ENCODE peak calls at places on chromosome 2, in nine cellular contexts. M, E, X, Z, J, T, F, B and Q are unnamed samples.

GRCh38 chr2:24611626-24612025 is 120.6 kb downstream of the NCOA1 start:
- DNase-seq in J (no peak), M (no peak), X (no peak), E (no peak), F (no peak), T (no peak), B (no peak), Z (no peak), Q (no peak)

GRCh38 chr2:129396980-129397599 is 582.4 kb upstream of the RAB6C start:
- DNase-seq in J (peak; percentile 53), B (no peak), E (no peak), X (no peak), T (no peak), M (peak; percentile 45), Z (no peak), F (no peak), Q (peak; percentile 82)

GRCh38 chr2:71850306-71850801 is 297.3 kb downstream of the CYP26B1 start:
- DNase-seq in M (no peak), F (peak; percentile 33), J (no peak), T (no peak), X (peak; percentile 82), B (no peak), Z (no peak), E (no peak), Q (peak; percentile 33)

GRCh38 chr2:190978389-190979053 is 35.5 kb downstream of the STAT1 start:
- DNase-seq in X (no peak), M (no peak), Z (no peak), T (no peak), F (no peak), E (no peak), J (peak; percentile 54), B (peak; percentile 85), Q (no peak)

GRCh38 chr2:193542762-193543161 is 1348.0 kb upstream of the TMEFF2 start:
- DNase-seq in B (no peak), X (no peak), T (no peak), Z (no peak), J (no peak), F (no peak), E (no peak), M (no peak), Q (no peak)

GRCh38 chr2:231683292-231683898 is 24.9 kb upstream of the PTMA start:
- DNase-seq in Z (no peak), J (no peak), T (no peak), M (no peak), X (no peak), B (no peak), E (no peak), F (no peak), Q (no peak)

GRCh38 chr2:154908312-154908711 is 209.8 kb downstream of the KCNJ3 start:
- DNase-seq in B (no peak), F (no peak), J (no peak), E (no peak), M (no peak), T (peak; percentile 37), X (no peak), Z (no peak), Q (peak; percentile 58)

GRCh38 chr2:108621087-108621559 is 86.9 kb downstream of the LIMS1 start:
- DNase-seq in B (peak; percentile 46), Z (no peak), T (peak; percentile 63), X (no peak), F (no peak), E (no peak), J (no peak), M (no peak), Q (peak; percentile 88)

GRCh38 chr2:217685255-217685605 is 317.6 kb downstream of the TNS1 start:
- DNase-seq in J (peak; percentile 92), E (peak; percentile 85), F (peak; percentile 42), T (no peak), X (peak; percentile 74), M (no peak), Z (peak; percentile 66), B (peak; percentile 95), Q (peak; percentile 77)

GRCh38 chr2:121722479-121722878 is 14.2 kb downstream of the NIFK start:
- DNase-seq in F (no peak), Z (no peak), T (no peak), X (no peak), E (no peak), B (peak; percentile 87), J (peak; percentile 19), M (no peak), Q (no peak)

GRCh38 chr2:179019260-179019659 is 30.7 kb downstream of the CCDC141 start:
- DNase-seq in T (no peak), M (no peak), B (no peak), E (no peak), X (no peak), J (no peak), Z (no peak), F (no peak), Q (no peak)

GRCh38 chr2:120236791-120237190 is 13.6 kb upstream of the TMEM185B start:
- DNase-seq in Z (no peak), X (no peak), J (no peak), F (no peak), M (no peak), B (no peak), E (no peak), T (no peak), Q (peak; percentile 20)

GRCh38 chr2:54634564-54635511 is 88.6 kb upstream of the EML6 start:
- DNase-seq in Z (no peak), F (peak; percentile 66), T (no peak), M (no peak), J (peak; percentile 82), X (no peak), B (peak; percentile 84), E (peak; percentile 70), Q (no peak)

DNA sequence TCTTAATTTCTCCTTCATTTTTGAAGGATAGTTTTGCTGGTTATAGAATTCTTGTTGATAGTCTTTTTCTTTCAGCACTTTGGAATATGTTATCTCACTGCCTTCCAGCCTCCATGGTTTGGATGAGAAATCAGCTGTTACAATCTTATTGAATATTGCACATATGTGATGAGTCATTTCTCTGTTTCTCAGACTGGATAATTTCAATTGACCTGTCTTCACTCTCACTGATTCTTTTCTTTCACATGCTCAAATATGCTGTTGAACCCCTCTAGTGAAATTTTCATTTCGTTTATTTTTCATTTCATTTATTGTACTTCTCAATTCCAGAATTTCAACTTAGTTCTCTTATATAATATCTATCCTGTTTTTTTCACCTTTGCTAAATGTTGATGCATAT is 22.2 kb downstream of the PDK1 start:
- DNase-seq in J (no peak), B (peak; percentile 21), M (no peak), Z (no peak), X (no peak), T (no peak), F (no peak), E (no peak), Q (no peak)
- H3K27ac ChIP-seq in J (peak overlapping the region; percentile 82), B (no peak overlapping the region), M (no peak overlapping the region), Z (no peak overlapping the region), X (no peak overlapping the region), T (no peak overlapping the region), F (no peak overlapping the region), E (no peak overlapping the region), Q (no peak overlapping the region)

GRCh38 chr2:46438102-46438501 is 41.3 kb upstream of the TMEM247 start:
- DNase-seq in F (no peak), B (no peak), Z (no peak), T (no peak), E (no peak), X (no peak), J (no peak), M (no peak), Q (no peak)

GRCh38 chr2:46435353-46435752 is 44.0 kb upstream of the TMEM247 start:
- DNase-seq in B (no peak), M (no peak), F (no peak), X (no peak), J (no peak), T (no peak), E (no peak), Z (no peak), Q (no peak)

GRCh38 chr2:46434851-46435273 is 44.5 kb upstream of the TMEM247 start:
- DNase-seq in Z (no peak), J (peak; percentile 35), F (no peak), X (no peak), M (no peak), T (no peak), B (peak; percentile 97), E (no peak), Q (no peak)

GRCh38 chr2:46435796-46436360 is 43.5 kb upstream of the TMEM247 start:
- DNase-seq in E (no peak), F (peak; percentile 18), J (peak; percentile 72), M (no peak), T (no peak), X (no peak), Z (no peak), B (peak; percentile 68), Q (no peak)

DNA sequence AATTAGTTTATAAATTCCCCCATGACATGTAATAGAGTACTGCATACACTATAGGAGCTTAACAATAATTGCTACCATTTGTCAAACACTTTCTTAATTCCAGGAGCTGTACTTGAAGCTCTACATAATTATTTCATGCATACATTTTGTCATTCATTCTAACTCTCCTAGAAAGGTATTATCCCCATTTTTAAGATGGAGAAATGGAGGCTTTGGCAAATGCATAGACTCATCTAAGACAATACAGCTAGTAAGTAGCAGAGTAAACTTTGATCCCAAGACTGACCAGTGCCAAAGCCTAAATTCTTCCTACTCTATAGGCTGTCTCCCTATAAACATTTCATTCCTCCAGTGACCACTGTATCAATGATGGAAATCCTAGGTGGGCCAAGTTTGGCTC is 42.6 kb upstream of the TMEM247 start:
- DNase-seq in M (no peak), J (no peak), F (no peak), B (no peak), E (no peak), X (no peak), T (no peak), Z (no peak), Q (no peak)
- H3K4me1 ChIP-seq in M (no peaks in the 10 kb centered on the region), J (no peaks in the 10 kb centered on the region), F (peaks cover 14% of the 10 kb centered on the region), B (peaks cover 17% of the 10 kb centered on the region), E (peaks cover 9% of the 10 kb centered on the region), X (no peaks in the 10 kb centered on the region), T (no peaks in the 10 kb centered on the region), Z (no peaks in the 10 kb centered on the region), Q (no peaks in the 10 kb centered on the region)

GRCh38 chr2:148525130-148525529 is 119.4 kb upstream of the EPC2 start:
- DNase-seq in J (no peak), B (no peak), M (no peak), T (no peak), Z (no peak), E (no peak), X (no peak), F (no peak), Q (no peak)
- H3K4me3 ChIP-seq in J (no peak overlapping the region), B (no peak overlapping the region), M (no peak overlapping the region), T (no peak overlapping the region), Z (no peak overlapping the region), E (no peak overlapping the region), X (no peak overlapping the region), F (no peak overlapping the region), Q (no peak overlapping the region)

DNA sequence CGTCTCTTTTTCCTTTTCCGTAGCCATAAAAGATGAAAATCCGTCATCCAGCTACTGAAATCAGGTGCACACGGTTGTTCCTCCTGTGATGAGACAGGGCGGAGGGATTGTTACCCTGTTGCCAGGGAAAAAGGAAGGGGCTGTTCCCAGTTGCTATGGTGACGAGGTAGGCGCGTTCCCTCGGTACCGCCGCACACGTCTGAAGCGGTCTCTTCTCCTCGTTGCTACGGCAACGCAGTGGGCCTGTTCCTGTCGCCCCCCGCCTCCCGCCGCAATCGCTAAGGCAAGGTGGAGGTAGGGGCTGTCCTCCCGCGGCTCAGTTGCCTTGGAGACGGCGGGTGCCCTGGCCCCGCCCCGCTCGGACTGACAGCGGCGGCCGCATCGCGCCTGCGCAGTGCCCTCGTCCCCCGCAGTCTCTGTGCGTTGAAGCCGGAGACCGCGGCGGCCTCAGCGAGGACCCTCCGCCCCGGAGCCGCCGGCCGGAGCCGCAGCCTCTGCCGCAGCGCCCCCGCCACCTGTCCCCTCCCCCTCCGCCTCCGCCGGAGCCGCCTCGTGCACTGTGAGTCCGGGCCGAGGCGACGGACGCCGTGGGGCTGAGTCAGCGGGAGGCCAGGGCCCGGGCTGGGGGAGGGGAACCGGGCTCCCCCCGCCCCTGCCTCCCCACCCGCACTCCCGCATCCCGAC is at the start of gene MAPRE3:
- DNase-seq in E (peak; percentile 76), X (peak; percentile 89), M (peak; percentile 79), Z (peak; percentile 93), B (peak; percentile 57), T (peak; percentile 79), F (peak; percentile 82), J (peak; percentile 75), Q (peak; percentile 97)
- H3K27ac ChIP-seq in E (peak within 1 kb of the TSS; percentile 77), X (no peak within 1 kb of the TSS), M (no peak within 1 kb of the TSS), Z (peak within 1 kb of the TSS; percentile 65), B (no peak within 1 kb of the TSS), T (peak within 1 kb of the TSS; percentile 68), F (peak within 1 kb of the TSS; percentile 84), J (peak within 1 kb of the TSS; percentile 70), Q (no peak within 1 kb of the TSS)